ENCODE peak calls at places on chromosome 10, in six cellular contexts. S is uterus; T is MM.1S; P is CD8-positive, alpha-beta memory T cell; Z is GM23338; L is testis. A is an unnamed sample. For H3K27me3 and H3K4me1, the result is how much of the 10 kb centered on the place peaks cover.

GRCh38 chr10:52757777-52758176 is 14.8 kb downstream of the MBL2 start:
- DNase-seq in Z (no peak), L (no peak), P (no peak), S (no peak), T (no peak), A (no peak)

GRCh38 chr10:121032460-121032859 is 181.3 kb downstream of the WDR11 start:
- DNase-seq in S (no peak), P (no peak), T (no peak), L (no peak), Z (peak), A (no peak)

GRCh38 chr10:47020491-47020890 is 109.3 kb downstream of the PTPN20 start:
- DNase-seq in L (no peak), S (no peak), Z (no peak), T (no peak), P (no peak), A (no peak)

GRCh38 chr10:129464251-129464650 is 2.8 kb upstream of the MGMT start:
- DNase-seq in S (no peak), L (no peak), P (no peak), T (no peak), Z (no peak), A (no peak)

GRCh38 chr10:100811261-100811660 is 65.9 kb downstream of the PAX2 start:
- DNase-seq in Z (no peak), S (no peak), T (no peak), L (no peak), P (no peak), A (no peak)

GRCh38 chr10:79284158-79284871 is 63.0 kb upstream of the PPIF start:
- DNase-seq in S (no peak), T (no peak), P (no peak), Z (no peak), L (no peak), A (no peak)

GRCh38 chr10:48240196-48240595 is 34.3 kb downstream of the FRMPD2 start:
- DNase-seq in L (no peak), Z (no peak), P (no peak), T (no peak), S (no peak), A (no peak)

GRCh38 chr10:70546585-70546984 is 56.0 kb downstream of the PRF1 start:
- DNase-seq in T (no peak), S (no peak), Z (no peak), P (no peak), L (peak), A (no peak)

GRCh38 chr10:92420554-92421275 is 129.7 kb downstream of the MARCHF5 start:
- DNase-seq in L (peak), Z (peak), P (no peak), S (no peak), T (no peak), A (no peak)

GRCh38 chr10:133082685-133083421 is 4.9 kb upstream of the ADGRA1 start:
- DNase-seq in L (no peak), P (no peak), Z (no peak), T (no peak), S (no peak), A (no peak)

GRCh38 chr10:5951167-5951711 is 26.1 kb downstream of the IL15RA start:
- DNase-seq in P (no peak), T (no peak), L (peak), Z (no peak), S (peak), A (no peak)

GRCh38 chr10:29104661-29105369 is 184.1 kb upstream of the LYZL1 start:
- DNase-seq in S (no peak), T (no peak), Z (no peak), L (no peak), P (no peak), A (no peak)

GRCh38 chr10:15254808-15255655 is 86.5 kb upstream of the NMT2 start:
- DNase-seq in P (no peak), S (no peak), Z (peak), L (no peak), T (peak), A (no peak)

GRCh38 chr10:137031-137430 is 1.8 kb downstream of the ZMYND11 start:
- DNase-seq in P (peak), L (no peak), S (no peak), T (peak), Z (peak), A (no peak)

GRCh38 chr10:43595739-43596298 is 10.4 kb upstream of the ZNF485 start:
- DNase-seq in S (no peak), P (no peak), T (no peak), Z (no peak), L (no peak), A (no peak)

GRCh38 chr10:74026428-74026979 is 28.6 kb downstream of the VCL start:
- DNase-seq in S (no peak), Z (no peak), L (no peak), P (no peak), T (no peak), A (no peak)

GRCh38 chr10:20048161-20048560 is 231.9 kb downstream of the PLXDC2 start:
- DNase-seq in L (no peak), Z (no peak), T (no peak), P (no peak), S (no peak), A (no peak)

GRCh38 chr10:87659571-87660483 is at the start of gene PAPSS2:
- DNase-seq in S (peak), Z (peak), T (no peak), P (no peak), L (peak), A (peak)

GRCh38 chr10:131159771-131160170 is 151.8 kb downstream of the TCERG1L start:
- DNase-seq in P (no peak), Z (no peak), S (no peak), L (no peak), T (no peak), A (no peak)

GRCh38 chr10:131869344-131869743 is 31.5 kb upstream of the PPP2R2D start:
- DNase-seq in L (no peak), S (no peak), T (no peak), Z (no peak), P (no peak), A (no peak)

GRCh38 chr10:99678921-99679320 is 19.6 kb downstream of the ENTPD7 start:
- DNase-seq in T (no peak), L (no peak), Z (no peak), S (no peak), P (no peak), A (no peak)

GRCh38 chr10:62744136-62744535 is 60.4 kb upstream of the ADO start:
- DNase-seq in L (no peak), Z (no peak), P (no peak), S (no peak), T (no peak), A (no peak)

GRCh38 chr10:13907570-13907969 is 320.8 kb downstream of the PRPF18 start:
- DNase-seq in T (no peak), P (no peak), S (no peak), L (no peak), Z (no peak), A (no peak)

GRCh38 chr10:93758911-93759410 is 1.2 kb downstream of the LGI1 start:
- DNase-seq in P (no peak), Z (no peak), S (no peak), T (no peak), L (no peak), A (no peak)

GRCh38 chr10:93757766-93758509 is at the start of gene LGI1:
- DNase-seq in S (no peak), T (no peak), Z (peak), L (no peak), P (no peak), A (no peak)

GRCh38 chr10:93760490-93760889 is 2.8 kb downstream of the LGI1 start:
- DNase-seq in T (no peak), Z (peak), P (no peak), S (no peak), L (no peak), A (no peak)

GRCh38 chr10:93757136-93757535 is 600 bp upstream of the LGI1 start:
- DNase-seq in L (no peak), Z (peak), T (no peak), P (no peak), S (no peak), A (no peak)

GRCh38 chr10:93758510-93758885 is 762 bp downstream of the LGI1 start:
- DNase-seq in Z (no peak), T (no peak), L (no peak), S (no peak), P (no peak), A (no peak)
- H3K27me3 ChIP-seq in Z (under half), T (under half), L (under half), S (under half), P (under half), A (under half)

DNA sequence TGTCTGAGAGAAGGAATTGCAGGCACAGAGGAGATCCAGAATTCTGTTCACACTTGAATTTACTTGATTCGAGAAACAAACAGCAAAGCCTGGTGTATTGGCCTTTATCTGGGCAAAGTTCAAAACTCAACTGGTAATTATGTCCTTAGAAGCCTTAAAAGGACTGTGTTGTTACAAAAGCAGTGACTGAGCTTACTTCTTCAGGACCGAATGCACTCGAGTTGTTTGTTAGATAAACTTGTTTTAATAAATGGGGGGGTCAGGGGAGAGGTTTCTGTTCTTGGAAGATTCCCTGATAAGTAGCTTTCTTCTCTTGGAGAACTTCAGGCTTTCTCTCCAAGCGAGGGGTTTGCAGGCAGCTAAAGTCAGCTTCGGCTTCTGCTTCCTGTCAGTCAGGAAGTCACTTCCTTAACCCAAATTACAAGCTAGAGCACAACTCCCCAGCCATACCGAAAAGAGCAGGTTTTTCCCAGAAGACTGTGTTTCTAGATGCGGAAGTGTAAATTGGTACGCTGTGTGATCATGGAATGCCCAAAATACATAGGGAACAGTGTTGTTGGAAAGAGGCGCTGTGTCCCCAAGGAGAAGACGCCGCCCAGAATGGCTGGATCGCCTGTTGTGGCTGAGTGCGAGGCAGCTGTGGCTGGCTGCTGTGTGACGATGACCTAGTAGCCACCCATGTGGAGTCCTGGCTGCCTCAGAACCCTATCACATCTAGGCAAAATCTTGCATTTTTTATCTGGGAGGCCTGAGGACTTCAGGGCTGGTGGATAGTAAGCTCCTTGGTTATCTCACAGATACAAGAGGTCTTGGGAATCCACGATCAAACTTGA is 110.4 kb downstream of the TCF7L2 start:
- DNase-seq in T (no peak), P (no peak), S (no peak), Z (no peak), L (peak), A (peak)
- H3K4me1 ChIP-seq in T (under half), P (under half), S (under half), Z (half or more), L (under half), A (half or more)

GRCh38 chr10:110850099-110850498 is 21.6 kb upstream of the PDCD4 start:
- DNase-seq in T (no peak), P (no peak), S (no peak), Z (no peak), L (no peak), A (no peak)

GRCh38 chr10:110845756-110846620 is 25.7 kb upstream of the PDCD4 start:
- DNase-seq in P (no peak), S (peak), L (no peak), T (no peak), Z (no peak), A (no peak)

GRCh38 chr10:110845372-110845755 is 26.4 kb upstream of the PDCD4 start:
- DNase-seq in T (no peak), P (no peak), Z (no peak), L (no peak), S (peak), A (no peak)

GRCh38 chr10:110847351-110847750 is 24.4 kb upstream of the PDCD4 start:
- DNase-seq in P (no peak), Z (no peak), L (no peak), T (no peak), S (peak), A (no peak)

DNA sequence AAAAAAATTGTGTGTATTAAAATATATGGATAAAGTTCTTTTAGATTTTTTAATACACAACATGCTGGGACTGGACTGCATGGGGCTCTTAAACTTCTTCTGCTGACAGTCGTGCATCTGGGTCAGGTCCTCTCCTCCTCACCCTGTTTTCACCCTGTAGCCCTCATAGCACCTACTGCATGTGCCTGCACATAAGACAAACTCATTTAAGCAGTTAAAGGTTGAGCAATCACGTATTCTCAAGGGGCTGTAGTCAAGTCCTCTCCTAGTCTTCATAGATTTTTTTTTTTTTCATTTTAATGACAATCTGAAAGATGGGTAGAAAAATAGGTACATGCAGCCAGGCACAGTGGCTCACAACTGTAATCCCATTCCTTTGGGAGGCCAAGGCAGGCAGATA is 23.6 kb upstream of the PDCD4 start:
- DNase-seq in P (no peak), Z (no peak), S (peak), T (no peak), L (no peak), A (no peak)
- H3K4me3 ChIP-seq in P (no peak), Z (no peak), S (no peak), T (no peak), L (no peak), A (no peak)

GRCh38 chr10:128373071-128373749 is 247.0 kb upstream of the MKI67 start:
- DNase-seq in T (peak), S (no peak), L (no peak), Z (no peak), P (no peak), A (no peak)

GRCh38 chr10:128362514-128362913 is 236.3 kb upstream of the MKI67 start:
- DNase-seq in S (no peak), P (no peak), L (no peak), Z (no peak), T (no peak), A (no peak)

GRCh38 chr10:128369101-128369650 is 243.0 kb upstream of the MKI67 start:
- DNase-seq in Z (no peak), S (no peak), P (no peak), L (no peak), T (no peak), A (no peak)

DNA sequence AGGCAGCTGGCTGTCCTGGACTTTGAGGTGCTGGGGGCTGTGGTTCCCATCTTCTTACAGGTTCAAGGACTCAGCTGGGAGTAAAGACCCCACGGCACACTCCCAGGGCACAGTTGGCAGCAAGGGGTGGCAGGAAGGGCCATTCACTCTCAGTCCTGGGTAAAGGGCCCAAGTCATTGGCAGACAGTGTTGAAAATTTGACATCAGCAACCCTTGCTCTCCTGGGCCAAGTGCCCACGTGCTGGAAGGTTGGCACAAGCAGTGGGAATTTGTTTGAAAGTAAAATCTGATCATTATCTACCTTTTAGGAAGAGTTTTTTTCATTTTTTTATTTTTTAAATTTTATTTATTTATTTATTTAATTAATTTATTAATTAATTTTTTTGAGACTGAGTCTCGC is 241.6 kb upstream of the MKI67 start:
- DNase-seq in Z (no peak), P (no peak), S (no peak), L (no peak), T (no peak), A (no peak)
- H3K27me3 ChIP-seq in Z (under half), P (under half), S (under half), L (under half), T (under half), A (under half)

GRCh38 chr10:119178371-119179119 is at the start of gene PRDX3:
- DNase-seq in Z (peak), L (peak), T (peak), S (peak), P (peak), A (peak)
- H3K4me1 ChIP-seq in Z (under half), L (under half), T (under half), S (under half), P (under half), A (under half)

DNA sequence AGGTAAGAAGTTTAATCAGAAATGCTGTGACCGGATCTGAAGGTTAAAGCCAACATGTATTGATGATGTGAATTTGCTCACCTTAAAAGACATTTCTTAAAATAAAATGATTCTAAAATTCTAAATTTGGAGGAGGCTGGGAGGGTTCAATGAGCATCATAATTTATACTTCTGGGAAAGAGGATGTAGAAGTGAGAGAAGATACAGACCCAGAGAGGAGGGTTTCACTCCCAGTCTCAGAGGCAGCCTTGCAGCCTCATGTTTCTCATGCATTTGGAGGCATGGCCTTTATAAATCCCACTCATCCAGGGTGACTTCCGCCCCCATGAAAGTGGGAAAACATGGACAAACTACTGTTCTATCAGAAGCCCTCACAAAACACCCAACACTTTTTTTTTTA is 305.6 kb upstream of the PITRM1 start:
- DNase-seq in S (no peak), T (no peak), P (no peak), Z (no peak), L (no peak), A (no peak)
- H3K4me3 ChIP-seq in S (no peak), T (no peak), P (no peak), Z (no peak), L (no peak), A (no peak)

GRCh38 chr10:77459905-77460304 is 177.7 kb downstream of the KCNMA1 start:
- DNase-seq in S (no peak), P (no peak), L (no peak), T (no peak), Z (no peak), A (no peak)
- H3K27me3 ChIP-seq in S (under half), P (under half), L (under half), T (under half), Z (under half), A (under half)

DNA sequence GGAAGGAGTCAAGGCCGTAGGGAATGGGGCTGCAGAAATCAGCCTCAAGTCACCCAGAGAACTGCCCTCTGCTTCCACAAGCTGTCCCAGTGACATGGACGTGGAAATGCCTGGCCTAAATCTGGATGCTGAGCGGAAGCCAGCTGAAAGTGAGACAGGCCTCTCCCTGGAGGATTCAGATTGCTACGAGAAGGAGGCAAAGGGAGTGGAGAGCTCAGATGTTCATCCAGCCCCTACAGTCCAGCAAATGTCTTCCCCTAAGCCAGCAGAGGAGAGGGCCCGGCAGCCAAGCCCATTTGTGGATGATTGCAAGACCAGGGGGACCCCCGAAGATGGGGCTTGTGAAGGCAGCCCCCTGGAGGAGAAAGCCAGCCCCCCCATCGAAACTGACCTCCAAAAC is 50.2 kb upstream of the PDCD4 start:
- DNase-seq in T (no peak), Z (no peak), S (peak), P (no peak), L (peak), A (peak)
- H3K4me1 ChIP-seq in T (under half), Z (under half), S (under half), P (under half), L (under half), A (under half)

DNA sequence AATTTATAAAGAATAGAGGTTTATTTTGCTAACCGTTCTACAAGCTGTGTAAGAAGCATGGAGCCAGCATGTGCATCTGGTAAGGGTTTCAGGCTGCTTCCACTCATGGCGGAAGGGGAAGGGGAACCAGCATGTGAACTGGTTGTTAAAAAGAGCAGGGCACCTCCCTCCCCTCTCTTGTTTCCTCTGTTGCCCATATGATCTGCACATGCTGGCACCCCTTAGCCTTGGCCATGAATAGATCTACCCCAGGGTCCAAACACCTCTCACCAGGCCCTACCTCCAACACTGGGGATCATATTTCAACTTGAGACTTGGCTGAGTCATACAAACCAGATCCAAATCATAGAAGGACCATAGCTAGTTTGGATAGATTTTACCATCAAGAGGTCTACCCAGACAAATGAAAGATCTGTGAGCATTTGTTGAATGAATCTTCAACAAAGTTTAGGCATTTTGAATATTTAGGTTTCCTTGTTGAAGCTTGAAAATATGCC is 36.0 kb upstream of the NRP1 start:
- DNase-seq in T (no peak), Z (no peak), P (no peak), L (no peak), S (no peak), A (no peak)
- H3K4me3 ChIP-seq in T (no peak), Z (no peak), P (no peak), L (no peak), S (no peak), A (no peak)

GRCh38 chr10:89209718-89210117 is 2.6 kb upstream of the CH25H start:
- DNase-seq in T (no peak), L (no peak), Z (no peak), P (no peak), S (no peak), A (no peak)

GRCh38 chr10:89210794-89211425 is 3.8 kb upstream of the CH25H start:
- DNase-seq in Z (no peak), L (no peak), T (no peak), S (no peak), P (no peak), A (no peak)

GRCh38 chr10:89207181-89207800 is at the start of gene CH25H:
- DNase-seq in Z (peak), P (peak), L (peak), S (peak), T (peak), A (peak)

GRCh38 chr10:89206402-89207180 is 526 bp downstream of the CH25H start:
- DNase-seq in S (no peak), T (no peak), Z (peak), L (peak), P (peak), A (peak)

GRCh38 chr10:89207801-89208551 is 859 bp upstream of the CH25H start:
- DNase-seq in P (peak), Z (peak), T (no peak), S (peak), L (peak), A (peak)
- H3K27me3 ChIP-seq in P (under half), Z (half or more), T (under half), S (under half), L (under half), A (under half)

A was measured in heart left ventricle.